ENCODE peak calls at places on chromosomes 7 and 10, in four cellular contexts. S is PC-3, T is mammary epithelial cell, Y is neuronal stem cell. A is an unnamed sample.

GRCh38 chr10:23384364-23384763 is 39.8 kb upstream of the C10orf67 start:
- DNase-seq in S (peak; percentile 35), T (peak; percentile 97), Y (no peak), A (no peak)

GRCh38 chr10:93357680-93358079 is 124.5 kb downstream of the MYOF start:
- DNase-seq in S (peak; percentile 34), T (peak; percentile 35), Y (peak; percentile 14), A (peak; percentile 43)

GRCh38 chr10:51162002-51162401 is 87.7 kb downstream of the PRKG1 start:
- DNase-seq in S (no peak), T (no peak), Y (peak; percentile 26), A (no peak)

GRCh38 chr7:128137096-128137655 is 103.9 kb upstream of the LEP start:
- DNase-seq in S (peak; percentile 19), T (no peak), Y (no peak), A (peak; percentile 34)

GRCh38 chr7:34133356-34133982 is 228.1 kb downstream of the BMPER start:
- DNase-seq in S (peak; percentile 10), T (peak; percentile 91), Y (no peak), A (no peak)

GRCh38 chr7:1009747-1010146 is 26.8 kb downstream of the CYP2W1 start:
- DNase-seq in S (no peak), T (no peak), Y (no peak), A (no peak)

GRCh38 chr7:124764847-124765400 is 668 bp downstream of the GPR37 start:
- DNase-seq in S (peak; percentile 23), T (peak; percentile 2), Y (peak; percentile 2), A (no peak)

GRCh38 chr7:50304911-50305621 is 550 bp downstream of the IKZF1 start:
- DNase-seq in S (no peak), T (no peak), Y (no peak), A (no peak)

GRCh38 chr7:136480875-136481274 is 387.6 kb upstream of the CHRM2 start:
- DNase-seq in S (no peak), T (no peak), Y (no peak), A (no peak)

GRCh38 chr10:91251430-91252056 is 31.1 kb downstream of the PCGF5 start:
- DNase-seq in S (peak; percentile 65), T (peak; percentile 35), Y (peak; percentile 39), A (peak; percentile 54)

GRCh38 chr7:73773700-73774517 is 3.8 kb upstream of the CLDN3 start:
- DNase-seq in S (no peak), T (no peak), Y (no peak), A (no peak)

GRCh38 chr7:132618956-132619305 is 42.7 kb upstream of the PLXNA4 start:
- DNase-seq in S (peak; percentile 18), T (no peak), Y (no peak), A (no peak)

GRCh38 chr10:118615888-118616287 is 20.4 kb upstream of the PRLHR start:
- DNase-seq in S (peak; percentile 5), T (peak; percentile 12), Y (no peak), A (no peak)

GRCh38 chr7:16695621-16696237 is 49.7 kb downstream of the BZW2 start:
- DNase-seq in S (peak; percentile 80), T (peak; percentile 47), Y (peak; percentile 18), A (peak; percentile 40)

GRCh38 chr7:82122290-82122689 is 321.3 kb downstream of the CACNA2D1 start:
- DNase-seq in S (no peak), T (no peak), Y (no peak), A (no peak)

GRCh38 chr7:138036135-138036534 is 34.2 kb upstream of the CREB3L2 start:
- DNase-seq in S (no peak), T (no peak), Y (no peak), A (no peak)

GRCh38 chr10:70119623-70120022 is 13.0 kb downstream of the AIFM2 start:
- DNase-seq in S (no peak), T (no peak), Y (no peak), A (no peak)

GRCh38 chr7:124130-124949 is 68.0 kb upstream of the FAM20C start:
- DNase-seq in S (peak; percentile 29), T (no peak), Y (no peak), A (no peak)

GRCh38 chr7:95917622-95918021 is 145.3 kb downstream of the DYNC1I1 start:
- DNase-seq in S (no peak), T (no peak), Y (no peak), A (no peak)

GRCh38 chr7:1705856-1706255 is 35.8 kb downstream of the ELFN1 start:
- DNase-seq in S (no peak), T (no peak), Y (no peak), A (no peak)

GRCh38 chr10:61343781-61344180 is 109.4 kb downstream of the TMEM26 start:
- DNase-seq in S (no peak), T (no peak), Y (no peak), A (no peak)

GRCh38 chr7:20140278-20141058 is 76.7 kb downstream of the MACC1 start:
- DNase-seq in S (no peak), T (no peak), Y (no peak), A (no peak)

GRCh38 chr7:151380199-151381082 is 29.4 kb downstream of the WDR86 start:
- DNase-seq in S (no peak), T (no peak), Y (no peak), A (no peak)
- H2AFZ ChIP-seq in S (no peak overlapping the region), T (no peak overlapping the region), Y (no peak overlapping the region), A (no peak overlapping the region)

GRCh38 chr10:36173364-36173763 is 531.3 kb upstream of the FZD8 start:
- DNase-seq in S (peak; percentile 100), T (peak; percentile 60), Y (no peak), A (no peak)
- H2AFZ ChIP-seq in S (peak overlapping the region; percentile 65), T (peak overlapping the region; percentile 54), Y (no peak overlapping the region), A (no peak overlapping the region)

GRCh38 chr10:62636825-62637248 is 167.7 kb upstream of the ADO start:
- DNase-seq in S (peak; percentile 43), T (no peak), Y (no peak), A (no peak)
- H2AFZ ChIP-seq in S (peak overlapping the region; percentile 18), T (peak overlapping the region; percentile 55), Y (peak overlapping the region; percentile 65), A (no peak overlapping the region)

GRCh38 chr7:107063245-107064120 is 19.0 kb downstream of the PRKAR2B start:
- DNase-seq in S (no peak), T (no peak), Y (no peak), A (no peak)
- H2AFZ ChIP-seq in S (no peak overlapping the region), T (no peak overlapping the region), Y (no peak overlapping the region), A (no peak overlapping the region)

DNA sequence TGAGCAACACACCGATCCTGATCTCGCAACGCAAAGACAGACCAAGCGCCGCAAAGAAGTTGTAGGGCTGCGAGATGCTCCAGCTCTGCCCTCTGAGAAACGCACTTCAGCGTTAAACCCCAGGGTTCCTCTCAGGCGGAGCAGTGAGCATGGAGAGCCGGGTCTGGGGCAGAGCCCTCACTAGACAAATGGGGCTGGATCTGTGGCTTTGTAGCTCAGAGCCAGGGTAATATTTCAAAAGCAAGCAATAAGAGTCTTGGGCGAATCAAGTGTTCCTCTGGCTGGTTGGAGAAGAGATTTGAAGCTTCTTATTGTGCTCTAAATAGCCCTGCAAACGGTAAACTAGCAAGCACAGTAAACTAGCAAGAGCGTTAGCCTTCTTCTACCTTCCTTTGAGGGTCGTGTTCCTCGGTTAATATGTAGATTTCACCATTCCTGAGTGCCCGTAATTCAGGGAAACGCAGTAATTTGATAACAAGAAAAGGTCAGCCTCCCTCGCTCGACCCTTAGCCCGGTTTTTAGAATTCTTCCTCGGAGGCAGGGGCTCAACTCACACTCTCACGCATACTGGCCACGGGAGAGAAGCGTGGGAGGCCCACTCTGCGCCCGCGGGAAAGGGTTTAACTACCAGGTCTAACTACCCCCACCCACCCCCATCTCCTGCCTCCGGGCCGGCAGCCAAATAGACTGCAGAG is 6.7 kb downstream of the SKAP2 start:
- DNase-seq in S (no peak), T (peak; percentile 51), Y (peak; percentile 65), A (no peak)
- H2AFZ ChIP-seq in S (no peak overlapping the region), T (peak overlapping the region; percentile 71), Y (peak overlapping the region; percentile 86), A (peak overlapping the region; percentile 78)

GRCh38 chr7:79979437-79979836 is 155.2 kb upstream of the GNAI1 start:
- DNase-seq in S (peak; percentile 44), T (no peak), Y (no peak), A (no peak)

GRCh38 chr7:79977481-79977880 is 157.2 kb upstream of the GNAI1 start:
- DNase-seq in S (no peak), T (no peak), Y (no peak), A (no peak)

GRCh38 chr7:79984210-79984609 is 150.4 kb upstream of the GNAI1 start:
- DNase-seq in S (peak; percentile 37), T (no peak), Y (no peak), A (no peak)

GRCh38 chr7:79982151-79982770 is 152.4 kb upstream of the GNAI1 start:
- DNase-seq in S (peak; percentile 65), T (peak; percentile 28), Y (no peak), A (no peak)

GRCh38 chr7:79980376-79980775 is 154.3 kb upstream of the GNAI1 start:
- DNase-seq in S (no peak), T (no peak), Y (no peak), A (no peak)
- H2AFZ ChIP-seq in S (no peak overlapping the region), T (no peak overlapping the region), Y (no peak overlapping the region), A (no peak overlapping the region)

GRCh38 chr10:80988755-80989154 is 451.1 kb downstream of the SH2D4B start:
- DNase-seq in S (no peak), T (no peak), Y (no peak), A (no peak)

GRCh38 chr10:80985105-80985504 is 447.4 kb downstream of the SH2D4B start:
- DNase-seq in S (no peak), T (no peak), Y (no peak), A (no peak)

GRCh38 chr10:80986596-80986995 is 448.9 kb downstream of the SH2D4B start:
- DNase-seq in S (no peak), T (no peak), Y (no peak), A (no peak)
- H2AFZ ChIP-seq in S (no peak overlapping the region), T (no peak overlapping the region), Y (no peak overlapping the region), A (no peak overlapping the region)

DNA sequence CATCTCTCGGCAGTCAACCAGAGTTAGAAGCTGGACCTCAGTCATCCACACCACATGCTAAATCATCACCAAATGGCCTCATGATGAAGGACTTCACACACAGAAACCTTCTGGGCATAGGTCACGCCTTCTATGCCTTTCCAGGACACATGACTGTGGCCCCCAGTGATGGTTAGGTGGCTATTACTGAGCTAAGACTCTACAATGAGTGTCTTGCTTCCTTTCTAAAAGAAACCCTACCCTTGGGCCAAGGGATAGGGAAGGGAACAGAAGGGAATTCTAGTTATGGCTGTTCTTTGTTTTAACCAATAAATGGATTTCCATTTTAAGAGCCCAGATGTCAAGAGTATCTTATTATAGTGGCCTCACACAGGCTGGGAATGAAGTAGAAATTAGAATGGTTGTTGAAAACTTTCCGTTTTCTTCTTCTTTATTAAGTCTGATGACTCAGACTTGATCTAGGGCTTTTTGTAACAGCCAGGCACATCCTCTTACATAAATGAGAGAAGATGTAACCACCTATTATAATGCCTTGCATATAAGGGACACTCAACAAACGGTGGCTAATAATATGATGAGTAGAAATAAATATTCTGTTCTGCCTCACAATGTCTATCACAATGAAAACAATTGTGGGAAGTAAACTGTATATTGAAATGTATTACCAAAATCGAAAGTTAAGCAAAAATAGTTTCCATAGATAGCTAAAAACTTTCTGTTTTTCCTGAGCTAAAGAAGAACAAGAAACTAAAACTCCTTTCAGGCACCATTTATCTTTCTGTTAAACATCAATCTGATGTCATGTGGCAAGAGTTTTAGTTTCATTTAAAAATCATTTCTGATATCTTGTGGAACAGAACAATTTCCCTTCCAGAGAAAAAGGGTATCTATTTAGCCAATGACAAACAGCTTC is 62.5 kb upstream of the TOMM7 start:
- DNase-seq in S (no peak), T (no peak), Y (no peak), A (no peak)
- H2AFZ ChIP-seq in S (no peak overlapping the region), T (no peak overlapping the region), Y (no peak overlapping the region), A (no peak overlapping the region)

GRCh38 chr10:102678842-102679289 is 34.6 kb downstream of the TRIM8 start:
- DNase-seq in S (peak; percentile 42), T (peak; percentile 48), Y (peak; percentile 60), A (peak; percentile 76)
- H2AFZ ChIP-seq in S (no peak overlapping the region), T (no peak overlapping the region), Y (peak overlapping the region; percentile 91), A (no peak overlapping the region)